ENCODE peak calls at places on chromosomes 4 and X, in four cellular contexts. G, Z, C and W are unnamed samples.

GRCh38 chr4:38654273-38654672 is 9.7 kb upstream of the KLF3 start:
- DNase-seq in G (no peak), Z (no peak), C (no peak), W (no peak)

GRCh38 chr4:101419324-101420135 is 72.2 kb upstream of the PPP3CA start:
- DNase-seq in G (no peak), Z (peak; percentile 48), C (no peak), W (no peak)

GRCh38 chr4:97498875-97499274 is 644.4 kb downstream of the STPG2 start:
- DNase-seq in G (no peak), Z (no peak), C (no peak), W (no peak)

GRCh38 chr4:63814171-63814964 is 594.9 kb downstream of the TECRL start:
- DNase-seq in G (no peak), Z (no peak), C (no peak), W (no peak)

GRCh38 chrX:18353931-18354368 is 538 bp downstream of the SCML2 start:
- DNase-seq in G (no peak), Z (peak; percentile 26), C (no peak), W (peak; percentile 38)

GRCh38 chr4:4356106-4357041 is 30.5 kb upstream of the NSG1 start:
- DNase-seq in G (no peak), Z (peak; percentile 18), C (no peak), W (no peak)

GRCh38 chr4:65089666-65090065 is 580.6 kb downstream of the EPHA5 start:
- DNase-seq in G (no peak), Z (peak; percentile 54), C (no peak), W (peak; percentile 75)

GRCh38 chr4:18611008-18611407 is 589.5 kb upstream of the LCORL start:
- DNase-seq in G (no peak), Z (no peak), C (no peak), W (no peak)

GRCh38 chr4:7335363-7336066 is 99.2 kb downstream of the PSAPL1 start:
- DNase-seq in G (peak; percentile 61), Z (peak; percentile 52), C (peak; percentile 71), W (peak; percentile 81)

GRCh38 chrX:40297949-40298539 is 200.3 kb upstream of the BCOR start:
- DNase-seq in G (no peak), Z (no peak), C (no peak), W (no peak)

GRCh38 chrX:85243761-85244410 is at the start of the genes SATL1 and ZNF711:
- DNase-seq in G (peak; percentile 24), Z (peak; percentile 84), C (peak; percentile 53), W (peak; percentile 83)

GRCh38 chr4:152246659-152247058 is 289.2 kb downstream of the FBXW7 start:
- DNase-seq in G (no peak), Z (no peak), C (no peak), W (no peak)

GRCh38 chr4:188867796-188868195 is 728.6 kb downstream of the TRIML1 start:
- DNase-seq in G (no peak), Z (no peak), C (no peak), W (no peak)

GRCh38 chrX:2894885-2895292 is 34.2 kb downstream of the ARSD start:
- DNase-seq in G (no peak), Z (peak; percentile 97), C (no peak), W (peak; percentile 74)

GRCh38 chr4:83381173-83381572 is 46.5 kb upstream of the HPSE start:
- DNase-seq in G (no peak), Z (no peak), C (no peak), W (no peak)

GRCh38 chrX:31232506-31232905 is 160.7 kb upstream of the FTHL17 start:
- DNase-seq in G (no peak), Z (no peak), C (no peak), W (no peak)

GRCh38 chr4:173935622-173936405 is 347.7 kb downstream of the FBXO8 start:
- DNase-seq in G (no peak), Z (no peak), C (no peak), W (no peak)

GRCh38 chrX:101450951-101451350 is 34.3 kb upstream of the ARMCX4 start:
- DNase-seq in G (peak; percentile 49), Z (no peak), C (no peak), W (no peak)

GRCh38 chr4:5746829-5747745 is 36.1 kb downstream of the EVC start:
- DNase-seq in G (no peak), Z (peak; percentile 21), C (no peak), W (no peak)

GRCh38 chr4:151766691-151767090 is 5.9 kb upstream of the GATB start:
- DNase-seq in G (no peak), Z (no peak), C (peak; percentile 47), W (no peak)

GRCh38 chr4:113941836-113942235 is 37.6 kb downstream of the ARSJ start:
- DNase-seq in G (no peak), Z (no peak), C (no peak), W (no peak)

GRCh38 chrX:129953881-129954280 is 28.6 kb upstream of the BCORL1 start:
- DNase-seq in G (no peak), Z (no peak), C (no peak), W (no peak)

GRCh38 chrX:21487832-21488231 is 113.6 kb downstream of the CNKSR2 start:
- DNase-seq in G (no peak), Z (peak; percentile 62), C (no peak), W (no peak)

GRCh38 chr4:8409271-8410065 is 31.1 kb downstream of the ACOX3 start:
- DNase-seq in G (peak; percentile 82), Z (peak; percentile 66), C (no peak), W (peak; percentile 74)

GRCh38 chrX:13764765-13765164 is 30.2 kb downstream of the OFD1 start:
- DNase-seq in G (peak; percentile 28), Z (no peak), C (no peak), W (peak; percentile 58)

GRCh38 chrX:44914532-44915198 is 41.7 kb downstream of the KDM6A start:
- DNase-seq in G (no peak), Z (no peak), C (no peak), W (no peak)

GRCh38 chr4:123340381-123340701 is 56.3 kb upstream of the SPRY1 start:
- DNase-seq in G (no peak), Z (peak; percentile 18), C (no peak), W (no peak)

GRCh38 chr4:153933851-153934688 is 145.2 kb upstream of the SFRP2 start:
- DNase-seq in G (no peak), Z (no peak), C (no peak), W (no peak)

GRCh38 chr4:25862411-25863346 is at the start of gene SEL1L3:
- DNase-seq in G (peak; percentile 29), Z (peak; percentile 57), C (peak; percentile 89), W (no peak)

GRCh38 chr4:46442963-46443362 is 53.0 kb upstream of the GABRA2 start:
- DNase-seq in G (no peak), Z (no peak), C (no peak), W (no peak)

GRCh38 chr4:11367371-11367770 is 61.3 kb downstream of the HS3ST1 start:
- DNase-seq in G (peak; percentile 74), Z (no peak), C (no peak), W (no peak)

GRCh38 chrX:140040397-140040796 is 75.1 kb upstream of the CXorf66 start:
- DNase-seq in G (no peak), Z (peak; percentile 52), C (peak; percentile 47), W (no peak)

DNA sequence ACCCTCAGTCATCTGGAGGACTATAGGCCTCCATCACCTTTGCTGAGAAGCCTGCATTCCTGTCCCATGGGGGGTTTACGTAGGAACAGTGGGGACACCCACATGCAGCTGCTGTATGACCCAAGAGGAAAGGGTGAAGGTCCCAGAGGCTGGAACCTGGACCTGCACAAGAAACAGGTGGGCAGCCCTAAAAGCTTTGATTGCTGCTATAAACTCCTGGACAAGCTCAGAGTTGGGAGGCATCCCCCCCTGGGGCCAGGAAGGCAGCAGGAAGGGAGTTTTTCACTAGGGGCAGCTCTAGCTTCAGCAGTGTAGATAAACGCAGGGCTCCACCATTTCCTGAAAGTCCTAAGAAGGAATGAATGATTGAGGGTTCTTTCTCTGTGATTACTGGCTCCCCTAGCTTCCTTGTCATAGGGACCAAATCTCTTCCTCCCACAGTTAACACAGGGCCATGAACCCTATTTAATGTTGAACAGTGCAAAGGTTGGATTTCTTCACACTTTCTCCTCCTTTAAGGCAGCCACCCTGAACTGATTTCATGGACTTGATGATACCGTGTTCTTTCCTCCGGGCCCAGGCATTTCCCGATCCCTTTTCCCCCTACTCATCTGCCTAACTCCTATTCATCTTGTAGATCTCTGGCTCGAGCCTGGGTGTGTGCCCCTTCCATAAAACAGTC is 84.2 kb downstream of the CHRNA9 start:
- DNase-seq in G (no peak), Z (no peak), C (no peak), W (no peak)
- H3K4me1 ChIP-seq in G (no peaks in the 10 kb centered on the region), Z (no peaks in the 10 kb centered on the region), C (no peaks in the 10 kb centered on the region), W (no peaks in the 10 kb centered on the region)

GRCh38 chr4:41297832-41298231 is 41.1 kb downstream of the UCHL1 start:
- DNase-seq in G (no peak), Z (no peak), C (no peak), W (no peak)

GRCh38 chr4:41290486-41290885 is 33.8 kb downstream of the UCHL1 start:
- DNase-seq in G (peak; percentile 47), Z (no peak), C (no peak), W (no peak)

GRCh38 chr4:41296995-41297394 is 40.3 kb downstream of the UCHL1 start:
- DNase-seq in G (no peak), Z (no peak), C (no peak), W (no peak)

GRCh38 chr4:41299486-41299885 is 42.8 kb downstream of the UCHL1 start:
- DNase-seq in G (no peak), Z (peak; percentile 19), C (no peak), W (no peak)

GRCh38 chr4:41294445-41295062 is 37.8 kb downstream of the UCHL1 start:
- DNase-seq in G (no peak), Z (no peak), C (no peak), W (no peak)
- TF ChIP-seq CTCF in G (no peak), Z (no peak), C (no peak), W (no peak)

GRCh38 chr4:92735025-92735665 is 431.4 kb downstream of the GRID2 start:
- DNase-seq in G (no peak), Z (no peak), C (no peak), W (no peak)
- H3K9me3 ChIP-seq in G (no peaks in the 10 kb centered on the region), Z (no peaks in the 10 kb centered on the region), C (no peaks in the 10 kb centered on the region), W (no peaks in the 10 kb centered on the region)

DNA sequence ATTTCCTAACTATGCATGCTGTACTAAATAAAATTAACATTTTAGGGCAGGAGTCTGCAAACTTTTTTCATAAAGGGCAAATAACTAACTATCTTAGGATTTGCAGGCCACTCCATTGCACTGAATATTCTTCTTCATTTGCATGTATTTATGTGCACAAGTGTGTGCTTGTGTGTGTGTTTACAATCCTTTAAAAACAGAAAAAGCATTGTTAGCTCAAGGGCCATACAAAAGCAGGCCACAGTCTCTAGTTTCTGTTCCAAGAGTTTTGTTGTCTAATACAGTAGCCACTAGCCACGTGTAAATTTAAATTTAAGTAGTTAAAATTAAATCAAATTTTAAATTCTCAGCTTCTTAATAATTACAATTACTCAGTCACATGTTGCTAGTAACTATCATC is 621.8 kb downstream of the TMA16 start:
- DNase-seq in G (no peak), Z (no peak), C (no peak), W (no peak)
- H3K4me1 ChIP-seq in G (no peaks in the 10 kb centered on the region), Z (no peaks in the 10 kb centered on the region), C (no peaks in the 10 kb centered on the region), W (no peaks in the 10 kb centered on the region)

GRCh38 chr4:161320377-161320776 is 843.4 kb downstream of the FSTL5 start:
- DNase-seq in G (no peak), Z (peak; percentile 63), C (no peak), W (peak; percentile 60)
- TF ChIP-seq CTCF in G (no peak), Z (peak; percentile 64), C (no peak), W (peak; percentile 82)

GRCh38 chr4:45385306-45385705 is 659.0 kb upstream of the GNPDA2 start:
- DNase-seq in G (no peak), Z (no peak), C (no peak), W (no peak)
- H3K9me3 ChIP-seq in G (no peaks in the 10 kb centered on the region), Z (no peaks in the 10 kb centered on the region), C (no peaks in the 10 kb centered on the region), W (no peaks in the 10 kb centered on the region)